ENCODE peak calls at places on chromosomes 11 and 22, in ten cellular contexts. N is lung, O is GM23338, Y is GM06990, E is upper lobe of right lung, V is retinal pigment epithelial cell, A is nephron progenitor cell, K is astrocyte of the cerebellum, J is pancreas, B is progenitor cell of endocrine pancreas. T is an unnamed sample.

GRCh38 chr11:2704356-2704755 is 4.6 kb upstream of the KCNQ1OT1 start:
- DNase-seq in K (no peak), B (no peak), E (no peak), V (no peak), A (no peak), N (no peak), J (no peak), O (no peak), Y (no peak), T (no peak)

GRCh38 chr11:2580444-2581050 is 119.2 kb downstream of the KCNQ1OT1 start:
- DNase-seq in B (peak; percentile 8), K (no peak), A (no peak), E (peak; percentile 53), J (no peak), N (no peak), O (no peak), Y (no peak), V (no peak), T (no peak)

GRCh38 chr11:70467196-70468085 is 69.1 kb downstream of the CTTN start:
- DNase-seq in A (peak; percentile 81), Y (no peak), N (peak; percentile 56), V (no peak), B (peak; percentile 30), K (no peak), O (peak; percentile 84), J (peak; percentile 26), E (peak; percentile 78), T (no peak)

GRCh38 chr22:27241430-27242110 is 560.0 kb downstream of the MN1 start:
- DNase-seq in E (no peak), B (no peak), Y (no peak), K (peak; percentile 19), O (no peak), J (peak; percentile 95), A (peak; percentile 43), N (no peak), V (peak; percentile 68), T (no peak)

GRCh38 chr11:120816176-120816575 is 207.7 kb upstream of the TBCEL start:
- DNase-seq in J (no peak), A (no peak), V (no peak), Y (no peak), N (no peak), K (no peak), O (no peak), E (no peak), B (no peak), T (no peak)

GRCh38 chr11:12679471-12679870 is 5.2 kb downstream of the TEAD1 start:
- DNase-seq in A (no peak), E (no peak), K (no peak), N (no peak), B (no peak), J (no peak), O (no peak), V (no peak), Y (no peak), T (no peak)

GRCh38 chr11:19658344-19658743 is 54.3 kb upstream of the NAV2 start:
- DNase-seq in B (no peak), J (no peak), V (no peak), Y (no peak), K (no peak), N (no peak), A (no peak), E (no peak), O (no peak), T (no peak)

GRCh38 chr11:299951-300735 is 817 bp upstream of the IFITM5 start:
- DNase-seq in B (no peak), N (no peak), E (peak; percentile 61), A (peak; percentile 52), J (no peak), O (peak; percentile 87), V (no peak), Y (no peak), K (no peak), T (no peak)

GRCh38 chr11:129090056-129090455 is 102.1 kb downstream of the ARHGAP32 start:
- DNase-seq in E (no peak), B (no peak), Y (no peak), K (peak; percentile 18), N (no peak), J (no peak), A (no peak), V (peak; percentile 34), O (no peak), T (no peak)

GRCh38 chr11:119373917-119374631 is 7.4 kb downstream of the USP2 start:
- DNase-seq in N (peak; percentile 74), B (peak; percentile 77), Y (no peak), A (peak; percentile 86), V (no peak), J (peak; percentile 72), O (peak; percentile 93), E (peak; percentile 82), K (peak; percentile 28), T (no peak)

GRCh38 chr22:38718414-38718813 is 12.7 kb downstream of the GTPBP1 start:
- DNase-seq in K (no peak), J (peak; percentile 70), E (peak; percentile 77), B (no peak), Y (no peak), O (peak; percentile 78), V (no peak), A (no peak), N (peak; percentile 70), T (peak; percentile 54)

GRCh38 chr11:102115557-102115956 is 5.3 kb downstream of the YAP1 start:
- DNase-seq in B (no peak), Y (no peak), A (no peak), V (no peak), O (peak; percentile 62), N (no peak), J (peak; percentile 13), K (no peak), E (no peak), T (no peak)

GRCh38 chr11:72238492-72239295 is 5.3 kb downstream of the PHOX2A start:
- DNase-seq in B (no peak), K (no peak), E (peak; percentile 62), N (no peak), J (no peak), O (peak; percentile 32), A (peak; percentile 17), Y (no peak), V (no peak), T (no peak)

GRCh38 chr11:2420502-2421225 is 20.1 kb downstream of the TSSC4 start:
- DNase-seq in Y (peak; percentile 63), N (peak; percentile 65), E (peak; percentile 88), K (peak; percentile 26), O (peak; percentile 94), J (peak; percentile 59), B (peak; percentile 64), A (peak; percentile 83), V (no peak), T (peak; percentile 16)

GRCh38 chr22:29380856-29381255 is 7.5 kb downstream of the AP1B1 start:
- DNase-seq in B (no peak), V (no peak), A (no peak), J (no peak), Y (no peak), N (no peak), E (no peak), O (no peak), K (no peak), T (no peak)

GRCh38 chr11:17762309-17762974 is 27.9 kb downstream of the KCNC1 start:
- DNase-seq in E (no peak), B (no peak), V (no peak), Y (no peak), O (no peak), A (no peak), K (no peak), N (no peak), J (no peak), T (no peak)
- TF ChIP-seq CTCF in E (no peak), B (no peak), V (no peak), Y (no peak), O (peak; percentile 22), A (no peak), K (no peak), N (no peak), J (no peak), T (no peak)

DNA sequence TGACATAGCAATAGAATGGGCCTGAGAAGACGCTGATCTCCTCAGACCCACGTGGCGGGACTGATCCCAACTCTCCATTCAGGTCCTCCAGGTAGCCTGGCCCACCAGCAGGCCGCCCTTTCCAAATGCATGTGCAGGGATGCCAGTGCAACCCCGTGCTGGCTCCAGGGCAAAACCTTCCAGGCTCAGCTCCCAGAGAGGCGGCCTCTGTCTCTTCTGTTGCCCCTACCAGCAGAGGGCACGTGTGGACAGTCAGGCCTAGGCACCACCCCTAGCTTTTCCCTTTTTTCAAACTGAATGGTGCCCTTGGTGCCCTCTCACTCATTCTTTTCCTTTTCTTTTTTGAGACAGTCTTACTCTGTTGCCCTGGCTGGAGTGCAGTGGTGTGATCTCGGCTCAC is 121.7 kb downstream of the OSBP2 start:
- DNase-seq in J (no peak), A (no peak), V (no peak), Y (no peak), O (peak; percentile 48), K (no peak), B (no peak), E (peak; percentile 31), N (no peak), T (no peak)
- TF ChIP-seq CTCF in J (no peak), A (no peak), V (peak; percentile 24), Y (peak; percentile 29), O (peak; percentile 51), K (no peak), B (no peak), E (no peak), N (no peak), T (no peak)

DNA sequence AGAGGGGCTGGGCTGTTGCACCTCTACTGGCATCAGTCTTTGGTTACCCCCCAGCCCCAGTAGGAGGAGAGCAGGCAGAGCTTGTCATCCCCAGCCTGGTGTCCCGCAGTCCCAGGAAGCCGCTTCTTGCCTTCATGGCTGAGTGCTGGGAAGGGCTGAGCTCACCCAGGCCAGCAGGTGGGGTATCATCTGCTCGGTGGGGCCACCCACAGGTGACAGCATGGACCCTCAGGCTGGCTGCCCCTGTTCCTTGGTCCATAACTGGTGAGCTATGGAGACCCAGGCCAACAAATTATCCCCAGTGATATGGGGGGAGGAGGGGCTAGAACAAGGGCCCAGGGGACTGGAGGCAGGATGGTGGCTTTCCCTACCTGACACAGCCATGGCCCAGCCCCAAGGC is 6.5 kb upstream of the RHOD start:
- DNase-seq in O (no peak), A (no peak), N (no peak), B (no peak), E (no peak), J (no peak), K (no peak), Y (no peak), V (no peak), T (no peak)
- TF ChIP-seq CTCF in O (peak; percentile 45), A (no peak), N (no peak), B (peak; percentile 18), E (no peak), J (no peak), K (no peak), Y (no peak), V (peak; percentile 19), T (no peak)

DNA sequence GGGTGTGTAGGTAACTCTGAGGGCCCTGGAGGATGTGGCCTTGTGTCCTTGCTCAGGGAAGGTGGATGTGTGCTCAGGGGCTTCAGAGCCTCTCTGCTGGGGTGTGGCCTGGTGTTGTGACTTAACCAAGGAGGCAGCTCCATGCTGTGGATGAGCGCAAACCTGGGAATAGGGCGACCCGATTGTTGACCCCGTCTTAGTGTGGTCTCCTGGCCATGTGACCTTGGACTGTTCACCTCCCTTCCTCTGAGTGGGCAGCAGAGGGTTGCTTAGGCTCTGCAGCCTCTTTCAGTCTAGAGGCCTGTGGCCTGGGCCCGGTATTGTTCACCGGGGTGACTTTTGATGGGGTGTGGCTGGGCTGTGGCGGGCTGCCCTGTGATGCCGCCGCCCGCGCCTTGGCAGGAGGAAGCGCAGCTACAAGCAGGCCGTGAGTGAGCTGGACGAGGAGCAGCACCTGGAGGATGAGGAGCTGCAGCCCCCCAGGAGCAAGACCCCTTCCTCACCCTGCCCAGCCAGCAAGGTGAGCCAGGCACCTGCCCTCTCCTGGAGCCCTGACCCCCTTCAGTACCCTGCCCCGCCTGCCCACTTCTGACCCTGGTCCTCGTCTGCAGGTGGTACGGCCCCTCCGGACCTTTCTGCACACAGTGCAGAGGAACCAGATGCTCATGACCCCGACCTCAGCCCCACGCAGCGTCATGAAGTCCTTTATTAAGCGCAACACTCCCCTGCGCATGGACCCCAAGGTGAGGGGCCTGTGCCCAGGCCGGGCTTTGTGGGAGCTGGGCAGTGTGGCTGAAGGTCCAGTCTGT is 16.7 kb downstream of the INCENP start:
- DNase-seq in V (no peak), O (no peak), B (peak; percentile 8), K (no peak), E (no peak), N (no peak), A (no peak), J (no peak), Y (no peak), T (no peak)
- TF ChIP-seq CTCF in V (no peak), O (no peak), B (no peak), K (no peak), E (no peak), N (no peak), A (no peak), J (no peak), Y (no peak), T (no peak)

T was measured in AG09319.